ENCODE peak calls at places on chromosome 3, in ten cellular contexts. Q, G, F, C, Z, X, D, H, M and B are unnamed samples.
A peak's percentile ranks its signal among the peaks of the same experiment; 100 is the strongest.

GRCh38 chr3:142844339-142844977 is 44.4 kb downstream of the PCOLCE2 start:
- DNase-seq in Q (no peak), G (no peak), F (no peak), C (no peak), Z (peak; percentile 66), X (no peak), D (no peak), H (peak; percentile 48), M (no peak), B (peak; percentile 61)

GRCh38 chr3:106533097-106533496 is 664.3 kb upstream of the CBLB start:
- DNase-seq in Q (no peak), G (no peak), F (no peak), C (no peak), Z (no peak), X (no peak), D (no peak), H (peak; percentile 28), M (no peak), B (no peak)

GRCh38 chr3:131540143-131540542 is 37.4 kb upstream of the MRPL3 start:
- DNase-seq in Q (no peak), G (no peak), F (no peak), C (no peak), Z (peak; percentile 81), X (no peak), D (no peak), H (no peak), M (no peak), B (no peak)

GRCh38 chr3:124463234-124463633 is 267.0 kb upstream of the UMPS start:
- DNase-seq in Q (no peak), G (no peak), F (no peak), C (no peak), Z (no peak), X (no peak), D (no peak), H (no peak), M (no peak), B (no peak)

GRCh38 chr3:126971891-126972351 is 11.0 kb upstream of the PLXNA1 start:
- DNase-seq in Q (no peak), G (no peak), F (no peak), C (peak; percentile 66), Z (peak; percentile 86), X (no peak), D (no peak), H (peak; percentile 73), M (peak; percentile 41), B (no peak)

GRCh38 chr3:73605388-73605787 is 19.4 kb downstream of the PDZRN3 start:
- DNase-seq in Q (no peak), G (no peak), F (no peak), C (no peak), Z (no peak), X (no peak), D (no peak), H (peak; percentile 63), M (no peak), B (no peak)

GRCh38 chr3:42836545-42837123 is 27.4 kb downstream of the ACKR2 start:
- DNase-seq in Q (no peak), G (no peak), F (no peak), C (no peak), Z (no peak), X (no peak), D (no peak), H (no peak), M (no peak), B (no peak)

GRCh38 chr3:150278843-150279341 is 129.2 kb upstream of the TSC22D2 start:
- DNase-seq in Q (no peak), G (no peak), F (no peak), C (no peak), Z (peak; percentile 93), X (no peak), D (peak; percentile 55), H (no peak), M (no peak), B (no peak)

GRCh38 chr3:112604536-112604935 is 36.4 kb downstream of the CCDC80 start:
- DNase-seq in Q (no peak), G (no peak), F (no peak), C (no peak), Z (peak; percentile 29), X (no peak), D (no peak), H (peak; percentile 87), M (no peak), B (peak; percentile 85)

GRCh38 chr3:12054245-12054644 is 50.1 kb downstream of the SYN2 start:
- DNase-seq in Q (no peak), G (no peak), F (no peak), C (no peak), Z (no peak), X (no peak), D (no peak), H (no peak), M (no peak), B (no peak)

GRCh38 chr3:142863965-142864924 is 24.6 kb downstream of the PCOLCE2 start:
- DNase-seq in Q (no peak), G (no peak), F (no peak), C (no peak), Z (no peak), X (no peak), D (no peak), H (no peak), M (no peak), B (peak; percentile 28)

GRCh38 chr3:152026033-152026556 is 152.7 kb downstream of the SUCNR1 start:
- DNase-seq in Q (no peak), G (no peak), F (no peak), C (no peak), Z (peak; percentile 74), X (no peak), D (no peak), H (peak; percentile 67), M (no peak), B (peak; percentile 95)

GRCh38 chr3:26015752-26016151 is 225.9 kb downstream of the OXSM start:
- DNase-seq in Q (no peak), G (no peak), F (no peak), C (no peak), Z (no peak), X (no peak), D (no peak), H (no peak), M (no peak), B (no peak)

GRCh38 chr3:17360991-17361390 is 381.4 kb downstream of the TBC1D5 start:
- DNase-seq in Q (no peak), G (no peak), F (no peak), C (no peak), Z (no peak), X (no peak), D (no peak), H (no peak), M (no peak), B (no peak)

GRCh38 chr3:72255736-72256559 is 471.0 kb upstream of the PROK2 start:
- DNase-seq in Q (no peak), G (no peak), F (no peak), C (no peak), Z (peak; percentile 77), X (peak; percentile 7), D (no peak), H (no peak), M (no peak), B (peak; percentile 8)

GRCh38 chr3:143239026-143239425 is 119.5 kb downstream of the CHST2 start:
- DNase-seq in Q (no peak), G (no peak), F (no peak), C (no peak), Z (peak; percentile 66), X (no peak), D (no peak), H (no peak), M (no peak), B (no peak)

GRCh38 chr3:1406250-1406649 is 313.4 kb downstream of the CNTN6 start:
- DNase-seq in Q (no peak), G (no peak), F (no peak), C (no peak), Z (no peak), X (no peak), D (no peak), H (no peak), M (no peak), B (no peak)

GRCh38 chr3:16122155-16122554 is 52.3 kb upstream of the GALNT15 start:
- DNase-seq in Q (no peak), G (no peak), F (no peak), C (no peak), Z (no peak), X (no peak), D (no peak), H (no peak), M (no peak), B (no peak)

GRCh38 chr3:117404153-117404552 is 694.6 kb downstream of the TUSC7 start:
- DNase-seq in Q (no peak), G (no peak), F (no peak), C (no peak), Z (no peak), X (no peak), D (no peak), H (no peak), M (no peak), B (no peak)

GRCh38 chr3:72041531-72041930 is 256.6 kb upstream of the PROK2 start:
- DNase-seq in Q (no peak), G (no peak), F (no peak), C (no peak), Z (no peak), X (no peak), D (no peak), H (peak; percentile 28), M (no peak), B (no peak)

GRCh38 chr3:112814256-112814655 is 32.4 kb downstream of the CD200R1L start:
- DNase-seq in Q (no peak), G (no peak), F (no peak), C (peak; percentile 8), Z (peak; percentile 77), X (no peak), D (no peak), H (peak; percentile 72), M (no peak), B (peak; percentile 67)

GRCh38 chr3:78894787-78895186 is 873.0 kb downstream of the ROBO1 start:
- DNase-seq in Q (no peak), G (no peak), F (no peak), C (no peak), Z (no peak), X (no peak), D (no peak), H (no peak), M (no peak), B (no peak)

GRCh38 chr3:164730810-164731209 is 347.5 kb downstream of the SI start:
- DNase-seq in Q (no peak), G (no peak), F (no peak), C (no peak), Z (no peak), X (no peak), D (no peak), H (no peak), M (no peak), B (no peak)

GRCh38 chr3:105118905-105119304 is 247.8 kb upstream of the ALCAM start:
- DNase-seq in Q (no peak), G (no peak), F (no peak), C (no peak), Z (peak; percentile 94), X (no peak), D (no peak), H (peak; percentile 48), M (no peak), B (no peak)